ENCODE peak calls at places on chromosomes 13 and 19, in eight cellular contexts. C is HT1080; S is thoracic aorta; Q is ACHN; Y is aorta; R is SK-N-DZ; N is Kasumi-1; E is stimulated activated CD4-positive, alpha-beta T cell treated with anti-CD3 and anti-CD28 coated beads, Interleukin-15, amount 100 ng/mL, for 1 hour. H is an unnamed sample.

GRCh38 chr13:37899753-37900152 is 30.2 kb upstream of the TRPC4 start:
- DNase-seq in N (no peak), Q (no peak), Y (no peak), R (no peak), C (no peak), S (no peak), E (no peak), H (no peak)

GRCh38 chr19:2277138-2277537 is 4.8 kb downstream of the PEAK3 start:
- DNase-seq in S (no peak), Y (no peak), N (no peak), Q (no peak), E (no peak), R (no peak), C (no peak), H (no peak)

GRCh38 chr13:112741835-112742570 is 52.2 kb downstream of the ATP11A start:
- DNase-seq in E (no peak), C (no peak), Y (peak; percentile 44), N (no peak), R (no peak), Q (no peak), S (no peak), H (no peak)

GRCh38 chr19:6161271-6161850 is 25.9 kb downstream of the ACSBG2 start:
- DNase-seq in Y (no peak), Q (no peak), N (peak; percentile 59), C (peak; percentile 27), S (no peak), R (no peak), E (peak; percentile 3), H (peak; percentile 37)

GRCh38 chr13:96052655-96053002 is 572 bp downstream of the UGGT2 start:
- DNase-seq in N (no peak), E (no peak), C (peak; percentile 57), R (peak; percentile 41), Y (no peak), S (no peak), Q (peak; percentile 59), H (peak; percentile 88)

GRCh38 chr19:47430041-47430802 is 10.9 kb upstream of the MEIS3 start:
- DNase-seq in E (no peak), C (no peak), R (peak; percentile 41), N (peak; percentile 18), Q (peak; percentile 37), Y (no peak), S (no peak), H (no peak)

GRCh38 chr13:22828081-22828480 is 352.7 kb upstream of the SGCG start:
- DNase-seq in Y (no peak), R (no peak), E (no peak), Q (peak; percentile 93), S (no peak), C (peak; percentile 34), N (no peak), H (peak; percentile 68)

GRCh38 chr19:50205681-50206138 is 2.3 kb downstream of the MYH14 start:
- DNase-seq in Q (no peak), E (no peak), N (no peak), R (no peak), Y (no peak), C (no peak), S (no peak), H (no peak)

GRCh38 chr13:37058801-37059135 is 720 bp downstream of the SUPT20H start:
- DNase-seq in R (no peak), Q (peak; percentile 36), C (no peak), N (peak; percentile 36), E (no peak), S (no peak), Y (no peak), H (peak; percentile 62)

GRCh38 chr19:1747285-1748114 is 5.8 kb upstream of the ONECUT3 start:
- DNase-seq in Q (peak; percentile 96), S (no peak), E (no peak), Y (no peak), C (peak; percentile 100), R (no peak), N (no peak), H (peak; percentile 94)

GRCh38 chr13:112346173-112346898 is 29.8 kb upstream of the SPACA7 start:
- DNase-seq in C (peak; percentile 6), Y (no peak), S (no peak), N (no peak), E (no peak), R (peak; percentile 31), Q (no peak), H (no peak)

GRCh38 chr19:18879579-18880373 is 16.2 kb downstream of the CERS1 start:
- DNase-seq in Y (no peak), S (no peak), N (peak; percentile 46), E (no peak), R (no peak), C (no peak), Q (no peak), H (peak; percentile 64)

GRCh38 chr13:53783466-53783865 is 754.9 kb downstream of the OLFM4 start:
- DNase-seq in Q (no peak), E (no peak), Y (peak; percentile 30), C (no peak), R (no peak), S (no peak), N (no peak), H (no peak)

GRCh38 chr13:79480954-79481684 is at the start of gene NDFIP2:
- DNase-seq in C (peak; percentile 86), Y (peak; percentile 95), R (peak; percentile 89), N (peak; percentile 47), E (peak; percentile 86), Q (peak; percentile 90), S (peak; percentile 9), H (peak; percentile 85)

GRCh38 chr19:10271543-10272086 is 695 bp downstream of the ICAM1 start:
- DNase-seq in E (no peak), Y (no peak), Q (no peak), C (no peak), S (no peak), N (no peak), R (no peak), H (peak; percentile 40)

H was measured in RKO.